ENCODE peak calls at places on chromosomes 3 and 15, in six cellular contexts. S is GM12865, O is stomach, B is neural crest cell, F is HCT116, I is mucosa of descending colon. V is an unnamed sample.

GRCh38 chr15:62740141-62741004 is 302.2 kb upstream of the TPM1 start:
- DNase-seq in S (no peak), O (no peak), B (no peak), F (no peak), I (no peak), V (no peak)

GRCh38 chr3:67037615-67038014 is 39.5 kb downstream of the KBTBD8 start:
- DNase-seq in S (no peak), O (no peak), B (no peak), F (no peak), I (no peak), V (no peak)

GRCh38 chr15:67878647-67879293 is 38.9 kb upstream of the RNU6-1 start:
- DNase-seq in S (no peak), O (no peak), B (no peak), F (no peak), I (no peak), V (no peak)

GRCh38 chr15:41967506-41968206 is 4.7 kb downstream of the EHD4 start:
- DNase-seq in S (peak), O (peak), B (no peak), F (no peak), I (no peak), V (no peak)

GRCh38 chr3:38650248-38650940 is 907 bp upstream of the SCN5A start:
- DNase-seq in S (no peak), O (no peak), B (no peak), F (no peak), I (no peak), V (no peak)

GRCh38 chr3:98730338-98730737 is 32.8 kb upstream of the ST3GAL6 start:
- DNase-seq in S (peak), O (no peak), B (no peak), F (no peak), I (no peak), V (peak)

GRCh38 chr15:65318870-65319356 is 14.4 kb downstream of the RNU5B-1 start:
- DNase-seq in S (peak), O (peak), B (peak), F (peak), I (peak), V (peak)

GRCh38 chr15:58957101-58957973 is 23.9 kb upstream of the SLTM start:
- DNase-seq in S (peak), O (peak), B (peak), F (peak), I (no peak), V (peak)

GRCh38 chr15:58545307-58546065 is 113.7 kb downstream of the LIPC start:
- DNase-seq in S (no peak), O (peak), B (no peak), F (no peak), I (no peak), V (no peak)

GRCh38 chr3:120688121-120688520 is 6.1 kb upstream of the HGD start:
- DNase-seq in S (peak), O (no peak), B (no peak), F (no peak), I (no peak), V (no peak)

GRCh38 chr3:165712382-165712781 is 124.8 kb downstream of the BCHE start:
- DNase-seq in S (no peak), O (no peak), B (no peak), F (no peak), I (no peak), V (no peak)

GRCh38 chr3:105228696-105229095 is 138.0 kb upstream of the ALCAM start:
- DNase-seq in S (no peak), O (no peak), B (no peak), F (no peak), I (no peak), V (no peak)

DNA sequence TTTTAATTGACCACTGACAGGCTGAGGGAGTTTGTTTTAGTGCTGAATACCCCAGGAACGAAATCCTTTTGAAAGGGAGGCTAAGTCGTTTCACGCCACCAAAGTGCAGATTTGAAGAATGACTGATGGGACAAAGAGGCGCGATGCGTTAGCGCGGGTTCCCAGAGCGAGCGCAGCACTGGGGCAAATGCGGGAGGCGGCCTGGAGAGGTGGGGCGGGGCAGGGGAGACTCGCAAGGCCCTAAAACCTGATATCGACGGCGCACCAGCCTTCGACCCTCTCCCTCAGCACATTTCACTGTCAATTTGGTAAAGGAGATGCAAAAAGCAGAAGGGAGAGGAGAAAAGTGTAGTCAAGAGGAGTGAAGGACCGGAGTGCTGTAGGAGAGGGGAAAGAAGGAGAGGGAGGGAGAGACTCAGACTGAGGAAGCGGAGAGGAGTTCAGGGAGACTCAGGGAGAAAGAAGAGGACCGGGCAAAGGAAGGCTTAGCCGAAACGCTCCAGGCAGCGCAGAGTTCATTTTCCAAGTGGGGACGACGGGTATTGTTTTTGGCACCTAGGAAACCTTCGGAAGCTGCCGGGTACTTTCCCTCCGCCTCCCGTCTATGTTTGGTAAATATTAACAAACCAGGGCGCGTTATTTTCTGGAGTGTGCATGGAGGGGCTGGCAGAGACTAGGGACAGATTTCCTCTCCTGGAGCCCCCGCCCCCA is 3.8 kb upstream of the FOXB1 start:
- DNase-seq in S (no peak), O (no peak), B (no peak), F (no peak), I (no peak), V (peak)
- TF ChIP-seq CTCF in S (no peak), O (no peak), B (no peak), F (no peak), I (no peak), V (no peak)

GRCh38 chr3:153443961-153444360 is 281.9 kb downstream of the RAP2B start:
- DNase-seq in S (peak), O (no peak), B (no peak), F (peak), I (no peak), V (peak)
- TF ChIP-seq CTCF in S (no peak), O (no peak), B (peak), F (peak), I (no peak), V (no peak)

GRCh38 chr3:188663839-188664238 is 507.9 kb upstream of the TPRG1 start:
- DNase-seq in S (no peak), O (no peak), B (no peak), F (no peak), I (no peak), V (no peak)

GRCh38 chr3:188662214-188662613 is 508.3 kb downstream of the LPP start:
- DNase-seq in S (no peak), O (no peak), B (no peak), F (no peak), I (no peak), V (no peak)

GRCh38 chr3:188661801-188662200 is 507.8 kb downstream of the LPP start:
- DNase-seq in S (no peak), O (no peak), B (no peak), F (no peak), I (no peak), V (no peak)

GRCh38 chr3:188659444-188660100 is 505.6 kb downstream of the LPP start:
- DNase-seq in S (no peak), O (no peak), B (no peak), F (no peak), I (no peak), V (no peak)

DNA sequence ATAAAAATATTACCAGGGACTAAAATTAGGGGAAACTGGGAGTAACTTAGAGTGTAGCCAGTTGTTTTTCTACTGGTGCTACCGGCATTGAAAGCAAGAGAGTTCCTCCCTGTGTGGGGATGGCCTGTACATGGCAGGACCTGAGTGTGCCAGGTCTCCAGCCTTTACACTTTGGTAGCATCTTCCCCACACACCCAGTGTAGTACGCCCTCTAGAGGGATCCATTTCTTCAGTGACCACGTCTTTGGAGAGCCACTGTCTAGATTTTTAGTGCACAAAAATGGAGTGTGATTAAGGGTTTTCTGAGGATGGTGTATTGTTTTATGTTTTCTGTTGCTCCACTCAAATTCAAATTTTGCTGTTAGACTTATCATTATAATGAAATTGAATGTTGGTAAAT is 507.0 kb upstream of the TPRG1 start:
- DNase-seq in S (peak), O (no peak), B (no peak), F (peak), I (no peak), V (peak)
- TF ChIP-seq CTCF in S (peak), O (no peak), B (peak), F (peak), I (no peak), V (peak)

GRCh38 chr3:111737056-111737711 is 121.9 kb upstream of the PHLDB2 start:
- DNase-seq in S (no peak), O (peak), B (no peak), F (no peak), I (no peak), V (no peak)
- TF ChIP-seq CTCF in S (no peak), O (no peak), B (no peak), F (no peak), I (no peak), V (no peak)

DNA sequence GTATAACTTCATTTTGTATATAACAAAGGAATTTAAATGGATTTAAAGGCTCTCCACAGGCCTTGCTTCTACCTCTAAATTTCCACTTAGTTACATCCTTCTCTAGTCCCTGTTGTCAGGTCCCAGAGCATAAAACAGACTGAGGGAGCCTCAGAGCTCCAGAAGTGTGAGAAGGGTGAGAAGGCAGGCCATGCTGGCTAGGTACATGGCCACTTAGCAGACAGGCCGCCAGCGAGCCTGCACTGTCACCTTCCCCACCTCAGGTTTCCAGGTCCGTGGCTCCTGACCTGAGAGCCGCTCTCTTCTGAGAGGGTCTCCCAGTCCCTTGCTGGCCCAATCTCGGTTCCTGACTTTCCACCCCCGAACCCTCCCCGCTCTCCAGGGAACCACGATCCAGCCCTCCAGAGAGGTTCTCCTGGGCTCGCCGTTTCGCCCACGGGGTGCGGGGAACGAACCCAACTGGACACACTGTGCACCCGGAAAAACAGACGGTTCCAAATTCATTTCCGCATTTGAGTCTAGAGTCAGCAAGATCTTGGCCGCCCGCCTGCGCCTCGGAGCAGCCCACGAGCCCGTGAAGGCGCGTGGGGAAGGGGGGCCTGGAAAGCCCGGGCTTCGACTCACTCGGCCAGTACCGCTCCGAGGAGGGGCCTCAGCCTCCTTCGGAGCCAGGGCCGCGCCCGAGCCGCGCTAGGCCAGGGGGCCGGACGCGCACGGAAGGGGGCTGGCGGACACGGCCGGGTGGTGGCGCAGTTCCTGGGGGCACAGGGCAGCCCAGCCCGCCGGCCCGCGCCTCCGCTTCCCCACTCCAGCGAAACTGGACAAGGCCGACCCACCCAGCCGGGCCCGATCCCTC is 16.7 kb upstream of the SOX2 start:
- DNase-seq in S (no peak), O (peak), B (no peak), F (no peak), I (peak), V (peak)
- TF ChIP-seq CTCF in S (no peak), O (peak), B (no peak), F (no peak), I (no peak), V (peak)

GRCh38 chr3:109882144-109882543 is 544.8 kb upstream of the DPPA4 start:
- DNase-seq in S (no peak), O (no peak), B (no peak), F (no peak), I (no peak), V (no peak)
- TF ChIP-seq CTCF in S (no peak), O (no peak), B (no peak), F (no peak), I (no peak), V (no peak)

V was measured in Calu3.